ENCODE peak calls at places on chromosomes 16 and 17, in four cellular contexts. Y is thoracic aorta, L is choroid plexus epithelial cell, B is pancreas. W is an unnamed sample.

GRCh38 chr16:65333298-65333697 is 211.4 kb upstream of the CDH11 start:
- DNase-seq in Y (no peak), L (no peak), B (no peak), W (no peak)

GRCh38 chr17:78664476-78665384 is 87.5 kb upstream of the DNAH17 start:
- DNase-seq in Y (no peak), L (peak; percentile 64), B (no peak), W (peak; percentile 23)

GRCh38 chr16:51523400-51523799 is 372.3 kb upstream of the SALL1 start:
- DNase-seq in Y (no peak), L (no peak), B (no peak), W (peak; percentile 49)

GRCh38 chr16:83136924-83137323 is 510.2 kb downstream of the CDH13 start:
- DNase-seq in Y (no peak), L (no peak), B (no peak), W (no peak)

GRCh38 chr16:47887496-47887895 is 268.3 kb downstream of the ABCC12 start:
- DNase-seq in Y (no peak), L (peak; percentile 16), B (no peak), W (peak; percentile 33)

GRCh38 chr16:70162041-70162451 is 11.5 kb upstream of the CLEC18C start:
- DNase-seq in Y (no peak), L (peak; percentile 48), B (peak; percentile 3), W (peak; percentile 80)

GRCh38 chr17:51734462-51734861 is 424.1 kb downstream of the CA10 start:
- DNase-seq in Y (no peak), L (no peak), B (no peak), W (no peak)

GRCh38 chr16:21001262-21001661 is 100.7 kb downstream of the LYRM1 start:
- DNase-seq in Y (no peak), L (peak; percentile 33), B (no peak), W (peak; percentile 4)

GRCh38 chr17:83078378-83079339 is 750 bp upstream of the METRNL start:
- DNase-seq in Y (no peak), L (no peak), B (no peak), W (no peak)

GRCh38 chr17:4786516-4786915 is 352 bp upstream of the VMO1 start:
- DNase-seq in Y (no peak), L (no peak), B (peak; percentile 7), W (no peak)

GRCh38 chr17:4782652-4783051 is 3.5 kb downstream of the VMO1 start:
- DNase-seq in Y (no peak), L (no peak), B (no peak), W (no peak)

GRCh38 chr17:4788159-4788806 is 481 bp upstream of the GLTPD2 start:
- DNase-seq in Y (no peak), L (no peak), B (peak; percentile 3), W (no peak)

GRCh38 chr17:4786111-4786491 is at the start of gene VMO1:
- DNase-seq in Y (no peak), L (no peak), B (peak; percentile 72), W (no peak)

GRCh38 chr17:4785311-4786110 is 653 bp downstream of the VMO1 start:
- DNase-seq in Y (no peak), L (no peak), B (peak; percentile 55), W (no peak)
- H3K4me3 ChIP-seq in Y (peak overlapping the region; percentile 62), L (no peak overlapping the region), B (no peak overlapping the region), W (no peak overlapping the region)

GRCh38 chr16:86926146-86926545 is 347.8 kb downstream of the FOXL1 start:
- DNase-seq in Y (no peak), L (no peak), B (no peak), W (no peak)

GRCh38 chr16:86923656-86924055 is 345.3 kb downstream of the FOXL1 start:
- DNase-seq in Y (no peak), L (no peak), B (no peak), W (no peak)

GRCh38 chr16:86924537-86924936 is 346.2 kb downstream of the FOXL1 start:
- DNase-seq in Y (no peak), L (no peak), B (no peak), W (peak; percentile 97)

GRCh38 chr16:86926695-86927094 is 348.3 kb downstream of the FOXL1 start:
- DNase-seq in Y (no peak), L (no peak), B (no peak), W (no peak)

GRCh38 chr16:86925067-86925791 is 346.9 kb downstream of the FOXL1 start:
- DNase-seq in Y (no peak), L (no peak), B (no peak), W (peak; percentile 91)
- H3K4me3 ChIP-seq in Y (no peak overlapping the region), L (no peak overlapping the region), B (no peak overlapping the region), W (no peak overlapping the region)

DNA sequence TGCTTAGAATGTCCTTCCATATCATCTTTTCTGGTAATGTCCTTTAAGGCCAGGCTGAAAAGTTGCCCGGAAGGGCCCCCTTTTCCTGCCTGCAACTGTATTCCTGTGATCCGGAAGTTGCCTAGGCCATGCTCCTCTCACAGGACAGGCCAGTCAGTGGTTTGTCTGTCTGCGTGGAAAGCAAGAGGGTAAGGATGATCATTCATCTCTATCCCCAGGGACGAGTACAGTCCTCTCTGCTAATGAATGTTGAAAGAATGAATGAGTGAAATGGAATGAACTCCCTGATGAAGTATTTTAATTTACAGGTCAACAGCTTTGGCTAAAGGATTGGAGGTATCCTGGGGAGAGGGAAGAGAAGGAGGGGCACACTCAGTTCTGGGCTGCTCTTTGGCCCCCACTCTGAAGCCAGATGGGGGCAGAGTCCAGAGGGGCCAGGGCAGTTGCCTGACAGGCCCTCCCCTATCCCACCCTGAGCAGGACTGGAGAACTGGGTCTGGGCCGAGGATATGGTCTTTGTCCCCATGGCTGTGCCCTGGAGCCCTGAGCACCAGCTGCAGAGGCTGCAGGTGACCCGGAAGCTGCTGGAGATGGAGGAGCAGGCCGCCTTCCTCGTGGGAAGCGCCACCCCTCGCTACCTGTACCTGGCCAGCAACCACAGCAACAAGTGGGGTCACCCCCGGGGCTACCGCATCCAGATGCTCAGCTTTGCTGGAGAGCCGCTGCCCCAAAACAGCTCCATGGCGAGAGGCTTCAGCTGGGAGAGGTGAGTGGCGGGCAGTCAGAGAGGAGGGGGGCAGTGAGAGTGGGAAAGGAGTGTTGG is 3.2 kb downstream of the AOC3 start:
- DNase-seq in Y (no peak), L (no peak), B (no peak), W (no peak)
- H3K4me3 ChIP-seq in Y (peak overlapping the region; percentile 77), L (no peak overlapping the region), B (no peak overlapping the region), W (no peak overlapping the region)

GRCh38 chr16:3755249-3755648 is 37.9 kb upstream of the TRAP1 start:
- DNase-seq in Y (no peak), L (peak; percentile 6), B (no peak), W (no peak)
- H3K4me3 ChIP-seq in Y (no peak overlapping the region), L (no peak overlapping the region), B (no peak overlapping the region), W (no peak overlapping the region)

GRCh38 chr17:40912506-40913220 is 24.8 kb downstream of the KRT23 start:
- DNase-seq in Y (no peak), L (no peak), B (no peak), W (no peak)

GRCh38 chr17:40906613-40907012 is 21.6 kb upstream of the KRT20 start:
- DNase-seq in Y (no peak), L (no peak), B (no peak), W (no peak)

GRCh38 chr17:40910441-40910841 is 25.4 kb upstream of the KRT20 start:
- DNase-seq in Y (no peak), L (peak; percentile 82), B (no peak), W (peak; percentile 55)

GRCh38 chr17:40909351-40909750 is 24.3 kb upstream of the KRT20 start:
- DNase-seq in Y (peak; percentile 55), L (peak; percentile 98), B (peak; percentile 84), W (peak; percentile 98)

GRCh38 chr17:40909755-40910154 is 24.7 kb upstream of the KRT20 start:
- DNase-seq in Y (no peak), L (peak; percentile 85), B (no peak), W (peak; percentile 85)
- H3K4me3 ChIP-seq in Y (no peak overlapping the region), L (no peak overlapping the region), B (no peak overlapping the region), W (no peak overlapping the region)

GRCh38 chr17:82028966-82029365 is 2.5 kb upstream of the RAC3 start:
- DNase-seq in Y (no peak), L (no peak), B (no peak), W (no peak)

GRCh38 chr17:82031303-82031884 is at the start of gene RAC3:
- DNase-seq in Y (no peak), L (peak; percentile 41), B (no peak), W (peak; percentile 11)

GRCh38 chr17:82030470-82031302 is 792 bp upstream of the RAC3 start:
- DNase-seq in Y (no peak), L (peak; percentile 92), B (peak; percentile 96), W (peak; percentile 79)

GRCh38 chr17:82029391-82029790 is 2.1 kb upstream of the RAC3 start:
- DNase-seq in Y (no peak), L (no peak), B (no peak), W (no peak)

DNA sequence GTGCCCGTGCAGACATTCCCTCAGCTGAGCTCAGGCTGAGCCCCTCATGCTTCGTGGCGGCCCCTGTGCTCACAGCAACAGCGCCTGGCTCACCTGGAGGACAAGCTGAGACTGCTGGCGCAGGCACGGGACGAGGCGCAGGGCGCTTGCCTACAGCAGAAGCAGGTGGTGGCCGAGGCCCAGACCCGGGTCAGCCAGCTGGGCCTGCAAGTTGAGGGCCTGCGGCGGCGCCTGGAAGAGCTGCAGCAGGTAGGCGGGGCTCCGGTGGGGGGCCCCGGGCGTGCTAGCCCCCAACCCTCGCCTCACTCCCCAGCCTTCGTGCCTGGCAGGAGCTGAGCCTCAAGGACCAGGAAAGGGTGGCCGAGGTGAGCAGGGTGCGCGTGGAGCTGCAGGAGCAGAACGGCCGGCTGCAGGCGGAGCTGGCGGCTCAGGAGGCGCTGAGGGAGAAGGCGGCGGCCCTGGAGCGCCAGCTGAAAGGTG is 1.4 kb upstream of the RAC3 start:
- DNase-seq in Y (no peak), L (no peak), B (no peak), W (no peak)
- H3K4me3 ChIP-seq in Y (peak overlapping the region; percentile 74), L (no peak overlapping the region), B (no peak overlapping the region), W (no peak overlapping the region)

W was measured in IMR-90.